ENCODE peak calls at places on chromosomes 7 and 10, in seven cellular contexts. Q, D, M, I, B, W and N are unnamed samples.

GRCh38 chr10:58143944-58144343 is 123.8 kb downstream of the IPMK start:
- DNase-seq in Q (no peak), D (no peak), M (no peak), I (no peak), B (peak; percentile 40), W (no peak), N (no peak)

GRCh38 chr10:80526218-80526617 is 11.5 kb upstream of the SH2D4B start:
- DNase-seq in Q (no peak), D (no peak), M (no peak), I (no peak), B (no peak), W (no peak), N (no peak)

GRCh38 chr7:73896454-73896853 is 35.5 kb downstream of the TMEM270 start:
- DNase-seq in Q (no peak), D (no peak), M (no peak), I (no peak), B (peak; percentile 53), W (no peak), N (no peak)

GRCh38 chr7:144738708-144739314 is 97.0 kb downstream of the TPK1 start:
- DNase-seq in Q (no peak), D (peak; percentile 41), M (peak; percentile 45), I (no peak), B (peak; percentile 36), W (no peak), N (peak; percentile 35)

GRCh38 chr10:36281871-36282331 is 639.8 kb upstream of the FZD8 start:
- DNase-seq in Q (no peak), D (no peak), M (no peak), I (no peak), B (no peak), W (no peak), N (no peak)

GRCh38 chr7:132580717-132581285 is 4.5 kb upstream of the PLXNA4 start:
- DNase-seq in Q (no peak), D (peak; percentile 78), M (peak; percentile 92), I (no peak), B (peak; percentile 58), W (no peak), N (peak; percentile 45)

GRCh38 chr10:94102436-94102835 is 108.7 kb downstream of the PLCE1 start:
- DNase-seq in Q (no peak), D (no peak), M (no peak), I (no peak), B (no peak), W (no peak), N (no peak)

GRCh38 chr7:103704701-103705100 is 258.7 kb upstream of the SLC26A5 start:
- DNase-seq in Q (no peak), D (no peak), M (no peak), I (no peak), B (no peak), W (no peak), N (no peak)

GRCh38 chr7:133230591-133231194 is 22.2 kb upstream of the EXOC4 start:
- DNase-seq in Q (no peak), D (peak; percentile 70), M (peak; percentile 78), I (peak; percentile 5), B (peak; percentile 58), W (no peak), N (peak; percentile 42)

GRCh38 chr10:24307173-24307572 is 98.2 kb downstream of the KIAA1217 start:
- DNase-seq in Q (no peak), D (no peak), M (no peak), I (no peak), B (no peak), W (no peak), N (no peak)

GRCh38 chr10:86613905-86614304 is 40.4 kb upstream of the OPN4 start:
- DNase-seq in Q (no peak), D (no peak), M (no peak), I (no peak), B (peak; percentile 50), W (no peak), N (no peak)

GRCh38 chr7:106535234-106536026 is 125.5 kb downstream of the CCDC71L start:
- DNase-seq in Q (no peak), D (no peak), M (no peak), I (peak; percentile 69), B (no peak), W (no peak), N (no peak)

GRCh38 chr10:98384531-98385133 is 30.4 kb downstream of the PYROXD2 start:
- DNase-seq in Q (no peak), D (no peak), M (no peak), I (no peak), B (no peak), W (no peak), N (no peak)

GRCh38 chr10:11759347-11759746 is 17.2 kb downstream of the ECHDC3 start:
- DNase-seq in Q (no peak), D (no peak), M (no peak), I (no peak), B (no peak), W (no peak), N (no peak)

GRCh38 chr10:78196964-78197363 is 163.3 kb downstream of the RPS24 start:
- DNase-seq in Q (no peak), D (no peak), M (no peak), I (peak; percentile 52), B (peak; percentile 94), W (no peak), N (no peak)

GRCh38 chr10:19204239-19204917 is 155.8 kb downstream of the MALRD1 start:
- DNase-seq in Q (no peak), D (no peak), M (no peak), I (no peak), B (peak; percentile 16), W (no peak), N (no peak)

GRCh38 chr7:8201846-8202441 is 60.0 kb downstream of the ICA1 start:
- DNase-seq in Q (no peak), D (no peak), M (no peak), I (no peak), B (peak; percentile 34), W (no peak), N (no peak)

GRCh38 chr7:37462120-37462519 is 13.5 kb upstream of the ELMO1 start:
- DNase-seq in Q (no peak), D (no peak), M (no peak), I (no peak), B (no peak), W (no peak), N (no peak)

DNA sequence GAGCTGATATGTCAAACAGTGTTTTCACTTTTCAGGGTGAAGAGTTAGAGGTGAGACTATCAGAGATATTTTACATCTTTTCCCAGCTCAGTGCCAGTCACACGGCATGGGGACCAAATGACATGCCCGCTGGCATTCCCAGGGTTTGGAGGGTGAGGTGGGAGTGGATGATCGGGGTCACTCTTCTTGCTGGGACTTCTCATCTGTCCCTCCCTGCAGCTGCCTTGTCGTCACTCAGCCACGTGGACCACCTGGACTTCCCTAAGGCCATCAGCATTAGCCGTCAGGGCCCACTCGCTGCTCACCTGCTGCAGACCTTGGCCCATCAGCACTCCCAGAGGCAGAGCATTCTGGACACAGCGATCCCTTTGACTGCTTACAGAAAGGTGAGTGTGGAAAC is 301.8 kb downstream of the DNAJB6 start:
- DNase-seq in Q (no peak), D (no peak), M (no peak), I (no peak), B (no peak), W (no peak), N (no peak)
- H3K36me3 ChIP-seq in Q (no peaks in the 10 kb centered on the region), D (no peaks in the 10 kb centered on the region), M (no peaks in the 10 kb centered on the region), I (no peaks in the 10 kb centered on the region), B (no peaks in the 10 kb centered on the region), W (no peaks in the 10 kb centered on the region), N (no peaks in the 10 kb centered on the region)

GRCh38 chr7:43888983-43889945 is 17.1 kb downstream of the URGCP start:
- DNase-seq in Q (no peak), D (no peak), M (no peak), I (no peak), B (no peak), W (no peak), N (no peak)
- H3K36me3 ChIP-seq in Q (no peaks in the 10 kb centered on the region), D (no peaks in the 10 kb centered on the region), M (no peaks in the 10 kb centered on the region), I (no peaks in the 10 kb centered on the region), B (peaks cover 3% of the 10 kb centered on the region), W (peaks cover 34% of the 10 kb centered on the region), N (peaks cover 14% of the 10 kb centered on the region)

DNA sequence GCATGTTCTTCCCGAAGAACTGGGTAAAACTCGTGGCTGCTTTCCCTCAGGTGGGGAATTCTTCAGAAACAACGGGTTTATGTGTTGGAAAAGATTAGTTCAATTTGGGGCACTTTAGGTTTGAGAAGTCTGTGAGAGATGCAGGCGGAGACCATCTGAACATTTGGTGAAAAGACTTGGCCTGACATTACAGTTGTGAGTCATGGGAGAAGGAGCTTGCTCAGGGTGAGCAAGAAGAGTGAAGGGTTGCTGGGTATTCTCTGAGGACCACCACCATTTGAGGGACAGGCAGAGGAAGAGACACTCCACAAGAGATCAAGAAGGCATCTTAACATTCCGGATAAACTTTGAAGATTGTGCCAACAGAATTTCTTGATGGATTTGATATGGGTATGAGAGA is 88.6 kb downstream of the PODXL start:
- DNase-seq in Q (no peak), D (no peak), M (no peak), I (no peak), B (no peak), W (no peak), N (no peak)
- H3K36me3 ChIP-seq in Q (peaks cover 6% of the 10 kb centered on the region), D (peaks cover 75% of the 10 kb centered on the region), M (peaks cover 6% of the 10 kb centered on the region), I (peaks cover 5% of the 10 kb centered on the region), B (peaks cover 9% of the 10 kb centered on the region), W (peaks cover 87% of the 10 kb centered on the region), N (peaks cover 76% of the 10 kb centered on the region)

DNA sequence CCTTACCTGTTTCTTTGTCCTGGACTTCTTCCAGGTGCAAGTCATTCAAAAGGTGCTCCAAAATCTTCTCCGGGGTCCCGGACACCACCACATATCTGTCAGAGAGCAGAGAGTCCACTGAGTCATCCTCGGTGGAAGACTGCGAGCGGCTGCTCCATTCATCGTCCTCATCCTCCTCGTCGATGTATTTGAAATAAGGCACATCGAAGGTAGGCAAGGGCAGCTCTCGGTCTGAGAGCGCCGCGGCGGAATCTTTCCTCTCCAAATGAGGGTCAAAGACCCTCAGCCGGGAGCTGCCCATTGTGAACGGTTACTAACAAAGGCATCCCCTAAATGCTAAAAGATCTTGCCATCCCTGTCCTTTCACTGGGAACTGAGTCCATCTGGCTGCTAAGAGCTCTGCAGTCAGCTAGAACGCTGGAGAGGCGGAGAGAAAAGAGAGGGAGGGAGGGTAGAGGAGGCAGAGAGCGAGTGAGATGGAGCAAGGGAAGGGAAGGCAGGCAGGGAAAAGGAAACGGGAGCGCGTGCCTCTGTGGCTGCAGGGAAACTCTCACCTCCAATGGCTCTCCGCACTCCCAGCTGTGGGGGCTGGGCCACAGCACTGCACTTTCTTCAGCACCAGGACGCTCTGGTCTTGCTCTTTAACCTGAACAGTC is 163.5 kb downstream of the RAPGEF5 start:
- DNase-seq in Q (no peak), D (no peak), M (peak; percentile 89), I (no peak), B (no peak), W (no peak), N (no peak)
- H3K36me3 ChIP-seq in Q (no peaks in the 10 kb centered on the region), D (no peaks in the 10 kb centered on the region), M (no peaks in the 10 kb centered on the region), I (no peaks in the 10 kb centered on the region), B (no peaks in the 10 kb centered on the region), W (peaks cover 52% of the 10 kb centered on the region), N (no peaks in the 10 kb centered on the region)

GRCh38 chr7:99418260-99418659 is 9.5 kb downstream of the BUD31 start:
- DNase-seq in Q (no peak), D (no peak), M (no peak), I (no peak), B (no peak), W (no peak), N (no peak)
- H3K36me3 ChIP-seq in Q (peaks cover 28% of the 10 kb centered on the region), D (peaks cover 87% of the 10 kb centered on the region), M (peaks cover 46% of the 10 kb centered on the region), I (peaks cover 36% of the 10 kb centered on the region), B (peaks cover 34% of the 10 kb centered on the region), W (peaks cover 98% of the 10 kb centered on the region), N (peaks cover 13% of the 10 kb centered on the region)

DNA sequence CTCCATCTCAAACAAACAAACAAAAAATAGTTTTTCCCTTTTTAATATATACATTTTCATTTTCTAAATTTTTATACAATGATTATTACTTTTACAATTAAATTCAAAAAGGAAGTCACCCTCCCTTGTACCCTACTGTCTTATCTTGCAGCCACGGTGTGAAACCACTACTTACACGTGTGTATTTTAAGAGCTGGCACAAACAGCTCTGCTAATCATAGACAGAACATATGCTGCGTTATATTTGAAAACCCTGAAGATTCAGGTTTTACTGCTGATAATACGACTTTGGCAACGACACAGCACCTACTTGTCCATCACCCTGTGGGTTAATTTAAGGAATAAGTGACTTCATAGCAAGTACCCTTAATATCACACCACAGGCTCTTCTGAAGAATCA is 991 bp downstream of the ANKRD61 start:
- DNase-seq in Q (no peak), D (no peak), M (no peak), I (no peak), B (no peak), W (no peak), N (no peak)
- H3K36me3 ChIP-seq in Q (peaks cover 11% of the 10 kb centered on the region), D (peaks cover 51% of the 10 kb centered on the region), M (peaks cover 55% of the 10 kb centered on the region), I (peaks cover 26% of the 10 kb centered on the region), B (peaks cover 8% of the 10 kb centered on the region), W (peaks cover 98% of the 10 kb centered on the region), N (peaks cover 22% of the 10 kb centered on the region)